ENCODE peak calls at places on chromosomes 1 and 21, in eight cellular contexts. K is GM12878, F is heart left ventricle, E is uterus, P is breast epithelium, H is A549, G is HepG2, X is IMR-90. L is an unnamed sample.

GRCh38 chr1:241356519-241357365 is at the start of gene RGS7:
- DNase-seq in K (no peak), F (peak), E (no peak), P (peak), H (peak), G (peak), X (peak), L (no peak)

GRCh38 chr1:203625623-203626189 is 926 bp upstream of the ATP2B4 start:
- DNase-seq in K (peak), F (no peak), E (peak), P (no peak), H (peak), G (peak), X (no peak), L (peak)

GRCh38 chr1:171488190-171488929 is 3.0 kb downstream of the PRRC2C start:
- DNase-seq in K (no peak), F (no peak), E (no peak), P (no peak), H (no peak), G (no peak), X (no peak), L (no peak)

GRCh38 chr1:150066838-150067183 is 765 bp upstream of the VPS45 start:
- DNase-seq in K (peak), F (peak), E (no peak), P (no peak), H (no peak), G (no peak), X (no peak), L (peak)

GRCh38 chr1:46459315-46459714 is 30.3 kb upstream of the DMBX1 start:
- DNase-seq in K (no peak), F (no peak), E (no peak), P (no peak), H (no peak), G (no peak), X (no peak), L (no peak)

GRCh38 chr1:24643362-24644346 is 552 bp downstream of the SRRM1 start:
- DNase-seq in K (no peak), F (no peak), E (peak), P (no peak), H (peak), G (no peak), X (no peak), L (peak)

GRCh38 chr1:236904874-236905741 is 99.1 kb downstream of the MT1HL1 start:
- DNase-seq in K (no peak), F (no peak), E (no peak), P (no peak), H (peak), G (peak), X (peak), L (peak)

GRCh38 chr1:165371588-165372235 is 15.2 kb upstream of the LMX1A start:
- DNase-seq in K (no peak), F (no peak), E (no peak), P (no peak), H (no peak), G (no peak), X (no peak), L (no peak)

GRCh38 chr1:198096390-198096789 is 60.4 kb upstream of the NEK7 start:
- DNase-seq in K (no peak), F (no peak), E (no peak), P (no peak), H (no peak), G (no peak), X (peak), L (no peak)

GRCh38 chr1:50981741-50982140 is 11.7 kb downstream of the CDKN2C start:
- DNase-seq in K (no peak), F (no peak), E (no peak), P (no peak), H (no peak), G (no peak), X (no peak), L (no peak)

GRCh38 chr1:36134805-36135339 is 9.8 kb upstream of the COL8A2 start:
- DNase-seq in K (no peak), F (peak), E (peak), P (no peak), H (peak), G (peak), X (peak), L (peak)

GRCh38 chr1:234737915-234738314 is 127.9 kb upstream of the IRF2BP2 start:
- DNase-seq in K (no peak), F (no peak), E (no peak), P (no peak), H (no peak), G (no peak), X (no peak), L (no peak)

GRCh38 chr1:110339040-110339426 is at the start of gene RBM15:
- DNase-seq in K (peak), F (peak), E (peak), P (peak), H (peak), G (peak), X (peak), L (peak)

DNA sequence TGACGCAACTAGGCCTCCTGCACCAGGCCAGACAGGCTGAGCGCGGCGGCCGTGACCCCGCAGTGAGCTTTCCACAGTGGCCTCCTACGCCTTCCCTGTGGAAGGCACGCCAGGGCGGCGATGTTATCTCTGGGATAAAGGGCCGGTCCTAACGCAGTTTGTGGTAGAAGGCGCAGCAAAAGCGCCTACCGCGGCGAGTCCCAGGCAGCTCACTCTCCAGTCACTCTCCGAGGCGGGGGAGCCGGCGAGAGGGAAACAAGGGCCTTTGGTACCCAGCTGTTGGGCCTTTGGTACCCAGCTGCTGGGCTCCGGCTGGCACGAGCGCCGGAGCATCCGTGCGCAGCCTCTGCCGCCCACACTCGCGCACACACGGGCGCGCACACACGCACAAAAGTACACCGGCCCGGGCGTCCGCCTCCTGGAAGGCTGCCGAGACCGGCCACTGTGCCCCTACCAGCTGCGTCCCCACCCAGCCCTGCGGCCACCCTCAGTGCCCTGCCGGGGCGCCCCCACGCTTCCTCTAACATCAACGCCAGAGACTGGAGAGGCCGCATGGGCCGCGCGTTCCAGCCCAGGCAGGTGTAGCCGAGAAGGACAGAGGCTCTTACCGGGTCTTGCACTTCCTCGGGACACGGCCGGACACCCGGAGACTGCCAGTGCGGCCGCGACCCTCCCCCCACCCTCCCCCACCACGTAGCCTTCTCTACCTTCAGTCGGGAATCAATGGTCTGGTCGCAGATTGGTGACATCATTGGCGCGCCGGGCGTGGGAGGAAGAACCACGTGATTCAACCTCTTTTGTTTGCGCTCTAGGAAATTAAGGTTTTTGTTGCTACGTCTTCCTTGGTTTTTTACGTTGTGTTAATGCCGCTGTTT is 19.5 kb upstream of the ADAR start:
- DNase-seq in K (no peak), F (peak), E (peak), P (peak), H (peak), G (peak), X (peak), L (peak)
- TF ChIP-seq POLR2A in K (peak), F (peak), E (no peak), P (no peak), H (peak), G (peak), X (peak), L (no peak)

DNA sequence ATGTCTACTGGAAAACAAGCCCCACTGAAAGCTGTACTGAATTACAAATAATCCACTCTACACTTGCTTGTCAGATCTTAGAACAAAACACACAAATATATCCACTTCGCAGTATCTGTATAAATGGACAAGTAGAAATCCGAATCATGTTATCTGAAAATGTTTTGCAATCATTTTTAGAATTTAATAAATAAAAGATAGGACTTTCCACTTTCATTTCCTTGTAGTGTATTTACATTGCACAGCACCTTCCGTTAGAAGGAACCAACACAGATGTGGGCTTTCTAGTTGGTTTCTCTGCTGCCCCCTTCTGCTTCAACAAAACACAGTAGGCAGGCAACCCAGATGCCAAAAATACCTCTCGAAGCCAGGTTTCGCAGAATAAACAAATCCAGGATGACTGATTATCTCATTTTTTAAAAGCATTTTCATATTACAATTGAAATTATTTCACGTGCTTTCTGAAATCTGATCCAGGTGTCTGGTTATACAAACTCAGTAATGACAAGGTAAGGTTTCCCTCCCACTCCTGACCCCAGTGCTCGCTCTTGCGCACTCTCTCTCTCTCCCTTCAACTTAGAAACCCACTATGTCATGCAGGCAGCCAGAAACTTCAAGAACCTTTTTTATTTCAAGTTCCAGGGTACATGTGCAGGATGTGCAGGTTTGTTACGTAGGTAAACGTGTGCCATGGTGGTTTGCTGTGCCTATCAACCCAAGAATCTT is 389.9 kb downstream of the SMYD3 start:
- DNase-seq in K (peak), F (peak), E (no peak), P (no peak), H (peak), G (peak), X (peak), L (peak)
- H3K4me3 ChIP-seq in K (no peak), F (no peak), E (no peak), P (no peak), H (no peak), G (no peak), X (no peak), L (no peak)

GRCh38 chr21:42377211-42377950 is 11.0 kb upstream of the TFF1 start:
- DNase-seq in K (no peak), F (no peak), E (no peak), P (peak), H (no peak), G (no peak), X (no peak), L (no peak)
- TF ChIP-seq POLR2A in K (no peak), F (no peak), E (no peak), P (no peak), H (no peak), G (no peak), X (no peak), L (no peak)

DNA sequence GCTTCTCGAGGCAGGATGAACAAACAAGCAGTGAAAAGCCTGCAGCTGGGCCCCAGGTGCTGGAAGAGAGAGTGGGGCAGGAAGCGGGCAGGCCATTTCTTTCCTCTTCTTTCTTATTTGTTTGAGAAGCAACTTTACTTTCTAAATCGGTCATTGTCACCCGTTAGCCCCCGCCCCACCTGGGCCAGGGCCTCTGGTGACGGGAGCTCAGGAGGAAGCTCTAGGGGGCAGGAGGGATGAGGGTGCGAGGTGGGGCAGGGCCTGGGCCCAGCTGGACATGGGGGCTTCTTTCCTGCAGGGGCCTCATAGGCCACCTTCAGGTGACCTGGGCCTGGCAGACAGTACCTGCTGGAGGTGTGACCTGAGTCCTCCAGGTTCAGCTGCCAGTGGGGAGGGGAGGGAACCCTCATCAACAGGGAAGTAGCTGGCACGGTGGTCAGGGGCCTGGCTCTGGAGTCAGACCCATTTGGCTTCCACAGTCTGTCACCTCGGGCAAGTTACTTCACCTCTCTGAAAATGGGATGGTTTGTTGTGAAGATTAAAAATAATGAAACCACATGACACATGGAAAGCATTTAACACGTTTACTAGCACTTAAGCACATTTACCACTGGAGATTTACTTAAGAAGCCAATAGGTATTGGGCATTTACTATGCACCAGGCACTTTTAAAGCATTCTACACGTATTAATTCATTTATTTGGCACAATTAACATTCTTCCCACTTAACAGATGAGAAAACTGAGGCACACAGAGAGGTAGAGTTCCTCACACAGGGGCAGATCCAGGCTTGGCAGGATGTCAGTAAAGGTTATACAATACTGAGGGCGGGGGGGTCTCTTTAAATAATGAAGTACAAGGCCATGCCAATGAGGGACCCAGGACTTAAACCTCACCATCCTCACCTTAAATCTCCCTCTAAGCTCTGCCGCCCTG is 54.2 kb upstream of the ID3 start:
- DNase-seq in K (no peak), F (no peak), E (no peak), P (no peak), H (no peak), G (no peak), X (no peak), L (no peak)
- H3K4me3 ChIP-seq in K (no peak), F (no peak), E (no peak), P (no peak), H (no peak), G (no peak), X (no peak), L (no peak)

GRCh38 chr1:21020151-21020550 is 156.5 kb downstream of the EIF4G3 start:
- DNase-seq in K (no peak), F (no peak), E (no peak), P (no peak), H (no peak), G (no peak), X (peak), L (no peak)

GRCh38 chr1:21024918-21025317 is 151.8 kb downstream of the EIF4G3 start:
- DNase-seq in K (no peak), F (no peak), E (no peak), P (no peak), H (no peak), G (no peak), X (no peak), L (no peak)

GRCh38 chr1:21021311-21021710 is 155.4 kb downstream of the EIF4G3 start:
- DNase-seq in K (no peak), F (no peak), E (no peak), P (no peak), H (no peak), G (no peak), X (no peak), L (no peak)

GRCh38 chr1:21018673-21019072 is 158.0 kb downstream of the EIF4G3 start:
- DNase-seq in K (no peak), F (no peak), E (no peak), P (no peak), H (peak), G (no peak), X (no peak), L (no peak)

GRCh38 chr1:21022279-21023040 is 154.2 kb downstream of the EIF4G3 start:
- DNase-seq in K (peak), F (peak), E (peak), P (no peak), H (peak), G (peak), X (peak), L (peak)
- TF ChIP-seq POLR2A in K (peak), F (no peak), E (no peak), P (no peak), H (no peak), G (no peak), X (no peak), L (no peak)

DNA sequence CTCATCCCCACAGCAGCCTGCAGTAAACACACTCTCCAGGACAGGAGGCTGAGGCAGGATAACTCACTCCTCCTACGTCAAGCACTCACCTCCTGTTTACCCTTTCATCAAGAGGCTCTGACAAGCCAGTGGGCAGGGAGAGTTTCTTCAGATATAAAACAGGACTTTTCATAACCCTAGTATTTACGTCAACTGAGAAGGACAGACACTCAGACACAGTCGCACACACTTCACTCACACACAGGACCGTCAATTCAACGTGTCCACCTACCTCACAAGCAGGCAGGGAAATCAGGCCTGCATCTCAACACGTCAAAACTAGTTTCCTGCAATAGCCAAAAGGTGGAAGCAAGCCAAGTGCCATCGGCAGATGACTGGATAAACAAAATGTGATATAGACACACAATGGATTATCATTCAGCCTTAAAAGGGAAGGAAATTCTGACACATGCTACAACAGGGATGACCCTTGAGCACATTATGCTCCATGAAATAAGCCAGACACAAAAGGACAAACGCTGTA is 48.6 kb downstream of the ITPKB start:
- DNase-seq in K (no peak), F (no peak), E (peak), P (no peak), H (no peak), G (no peak), X (peak), L (no peak)
- H3K4me3 ChIP-seq in K (no peak), F (no peak), E (no peak), P (no peak), H (no peak), G (no peak), X (no peak), L (no peak)